ENCODE peak calls at places on chromosomes 13 and 19, in eight cellular contexts. One of them, this sample, is unnamed.

GRCh38 chr13:24995225-24995804 is 100.6 kb upstream of the PABPC3 start:
- DNase-seq in EL: peak; percentile 75
- DNase-seq in psoas muscle: no peak
- DNase-seq in stimulated activated naive CD4-positive, alpha-beta T cell: peak; percentile 54
- DNase-seq in activated T-helper 1 cell treated with anti-CD3 and anti-CD28 coated beads, Interleukin-12 subunit alpha, Interleukin-12 subunit beta, Interleukin-2, Interleukin-4 antibody, amounts not matched to agents 30 ng/mL and 10 ng/mL and 1 ng/mL, durations not matched to agents 14 hours and 24 hours and 36 hours: peak; percentile 42
- DNase-seq in progenitor cell of endocrine pancreas: peak; percentile 41
- DNase-seq in heart right ventricle: peak; percentile 57
- DNase-seq in NCI-H1436 treated with DMSO at 0.1 percent for 48 hours: peak; percentile 4
- DNase-seq in this sample: peak; percentile 62

GRCh38 chr13:111919826-111920225 is 147.1 kb upstream of the SOX1 start:
- DNase-seq in EL: no peak
- DNase-seq in psoas muscle: no peak
- DNase-seq in stimulated activated naive CD4-positive, alpha-beta T cell: no peak
- DNase-seq in activated T-helper 1 cell treated with anti-CD3 and anti-CD28 coated beads, Interleukin-12 subunit alpha, Interleukin-12 subunit beta, Interleukin-2, Interleukin-4 antibody, amounts not matched to agents 30 ng/mL and 10 ng/mL and 1 ng/mL, durations not matched to agents 14 hours and 24 hours and 36 hours: no peak
- DNase-seq in progenitor cell of endocrine pancreas: no peak
- DNase-seq in heart right ventricle: no peak
- DNase-seq in NCI-H1436 treated with DMSO at 0.1 percent for 48 hours: no peak
- DNase-seq in this sample: no peak

GRCh38 chr13:91346848-91347211 is 657 bp upstream of the MIR17HG start:
- DNase-seq in EL: no peak
- DNase-seq in psoas muscle: no peak
- DNase-seq in stimulated activated naive CD4-positive, alpha-beta T cell: peak; percentile 66
- DNase-seq in activated T-helper 1 cell treated with anti-CD3 and anti-CD28 coated beads, Interleukin-12 subunit alpha, Interleukin-12 subunit beta, Interleukin-2, Interleukin-4 antibody, amounts not matched to agents 30 ng/mL and 10 ng/mL and 1 ng/mL, durations not matched to agents 14 hours and 24 hours and 36 hours: peak; percentile 50
- DNase-seq in progenitor cell of endocrine pancreas: peak; percentile 11
- DNase-seq in heart right ventricle: no peak
- DNase-seq in NCI-H1436 treated with DMSO at 0.1 percent for 48 hours: no peak
- DNase-seq in this sample: peak; percentile 60

GRCh38 chr13:95512957-95513356 is 39.6 kb upstream of the CLDN10 start:
- DNase-seq in EL: no peak
- DNase-seq in psoas muscle: no peak
- DNase-seq in stimulated activated naive CD4-positive, alpha-beta T cell: no peak
- DNase-seq in activated T-helper 1 cell treated with anti-CD3 and anti-CD28 coated beads, Interleukin-12 subunit alpha, Interleukin-12 subunit beta, Interleukin-2, Interleukin-4 antibody, amounts not matched to agents 30 ng/mL and 10 ng/mL and 1 ng/mL, durations not matched to agents 14 hours and 24 hours and 36 hours: no peak
- DNase-seq in progenitor cell of endocrine pancreas: no peak
- DNase-seq in heart right ventricle: no peak
- DNase-seq in NCI-H1436 treated with DMSO at 0.1 percent for 48 hours: no peak
- DNase-seq in this sample: no peak

GRCh38 chr19:56765107-56765506 is 75.4 kb downstream of the PEG3 start:
- DNase-seq in EL: no peak
- DNase-seq in psoas muscle: peak; percentile 67
- DNase-seq in stimulated activated naive CD4-positive, alpha-beta T cell: no peak
- DNase-seq in activated T-helper 1 cell treated with anti-CD3 and anti-CD28 coated beads, Interleukin-12 subunit alpha, Interleukin-12 subunit beta, Interleukin-2, Interleukin-4 antibody, amounts not matched to agents 30 ng/mL and 10 ng/mL and 1 ng/mL, durations not matched to agents 14 hours and 24 hours and 36 hours: no peak
- DNase-seq in progenitor cell of endocrine pancreas: no peak
- DNase-seq in heart right ventricle: peak; percentile 68
- DNase-seq in NCI-H1436 treated with DMSO at 0.1 percent for 48 hours: no peak
- DNase-seq in this sample: no peak

GRCh38 chr13:99916366-99917103 is 55.0 kb downstream of the ZIC5 start:
- DNase-seq in EL: peak; percentile 63
- DNase-seq in psoas muscle: no peak
- DNase-seq in stimulated activated naive CD4-positive, alpha-beta T cell: peak; percentile 50
- DNase-seq in activated T-helper 1 cell treated with anti-CD3 and anti-CD28 coated beads, Interleukin-12 subunit alpha, Interleukin-12 subunit beta, Interleukin-2, Interleukin-4 antibody, amounts not matched to agents 30 ng/mL and 10 ng/mL and 1 ng/mL, durations not matched to agents 14 hours and 24 hours and 36 hours: peak; percentile 12
- DNase-seq in progenitor cell of endocrine pancreas: no peak
- DNase-seq in heart right ventricle: peak; percentile 19
- DNase-seq in NCI-H1436 treated with DMSO at 0.1 percent for 48 hours: peak; percentile 6
- DNase-seq in this sample: no peak

GRCh38 chr13:32032780-32033179 is 1.2 kb downstream of the FRY start:
- DNase-seq in EL: no peak
- DNase-seq in psoas muscle: no peak
- DNase-seq in stimulated activated naive CD4-positive, alpha-beta T cell: no peak
- DNase-seq in activated T-helper 1 cell treated with anti-CD3 and anti-CD28 coated beads, Interleukin-12 subunit alpha, Interleukin-12 subunit beta, Interleukin-2, Interleukin-4 antibody, amounts not matched to agents 30 ng/mL and 10 ng/mL and 1 ng/mL, durations not matched to agents 14 hours and 24 hours and 36 hours: no peak
- DNase-seq in progenitor cell of endocrine pancreas: no peak
- DNase-seq in heart right ventricle: no peak
- DNase-seq in NCI-H1436 treated with DMSO at 0.1 percent for 48 hours: no peak
- DNase-seq in this sample: no peak

GRCh38 chr13:44710576-44710975 is 134.4 kb upstream of the TSC22D1 start:
- DNase-seq in EL: peak; percentile 88
- DNase-seq in psoas muscle: no peak
- DNase-seq in stimulated activated naive CD4-positive, alpha-beta T cell: no peak
- DNase-seq in activated T-helper 1 cell treated with anti-CD3 and anti-CD28 coated beads, Interleukin-12 subunit alpha, Interleukin-12 subunit beta, Interleukin-2, Interleukin-4 antibody, amounts not matched to agents 30 ng/mL and 10 ng/mL and 1 ng/mL, durations not matched to agents 14 hours and 24 hours and 36 hours: no peak
- DNase-seq in progenitor cell of endocrine pancreas: no peak
- DNase-seq in heart right ventricle: no peak
- DNase-seq in NCI-H1436 treated with DMSO at 0.1 percent for 48 hours: no peak
- DNase-seq in this sample: no peak

GRCh38 chr13:83503424-83503823 is 378.9 kb downstream of the SLITRK1 start:
- DNase-seq in EL: peak; percentile 78
- DNase-seq in psoas muscle: no peak
- DNase-seq in stimulated activated naive CD4-positive, alpha-beta T cell: no peak
- DNase-seq in activated T-helper 1 cell treated with anti-CD3 and anti-CD28 coated beads, Interleukin-12 subunit alpha, Interleukin-12 subunit beta, Interleukin-2, Interleukin-4 antibody, amounts not matched to agents 30 ng/mL and 10 ng/mL and 1 ng/mL, durations not matched to agents 14 hours and 24 hours and 36 hours: no peak
- DNase-seq in progenitor cell of endocrine pancreas: no peak
- DNase-seq in heart right ventricle: no peak
- DNase-seq in NCI-H1436 treated with DMSO at 0.1 percent for 48 hours: no peak
- DNase-seq in this sample: no peak

GRCh38 chr19:33194884-33195710 is 967 bp downstream of the LRP3 start:
- DNase-seq in EL: peak; percentile 63
- DNase-seq in psoas muscle: peak; percentile 56
- DNase-seq in stimulated activated naive CD4-positive, alpha-beta T cell: no peak
- DNase-seq in activated T-helper 1 cell treated with anti-CD3 and anti-CD28 coated beads, Interleukin-12 subunit alpha, Interleukin-12 subunit beta, Interleukin-2, Interleukin-4 antibody, amounts not matched to agents 30 ng/mL and 10 ng/mL and 1 ng/mL, durations not matched to agents 14 hours and 24 hours and 36 hours: no peak
- DNase-seq in progenitor cell of endocrine pancreas: no peak
- DNase-seq in heart right ventricle: peak; percentile 35
- DNase-seq in NCI-H1436 treated with DMSO at 0.1 percent for 48 hours: no peak
- DNase-seq in this sample: no peak

GRCh38 chr13:40812724-40813445 is 23.5 kb downstream of the SLC25A15 start:
- DNase-seq in EL: peak; percentile 58
- DNase-seq in psoas muscle: no peak
- DNase-seq in stimulated activated naive CD4-positive, alpha-beta T cell: no peak
- DNase-seq in activated T-helper 1 cell treated with anti-CD3 and anti-CD28 coated beads, Interleukin-12 subunit alpha, Interleukin-12 subunit beta, Interleukin-2, Interleukin-4 antibody, amounts not matched to agents 30 ng/mL and 10 ng/mL and 1 ng/mL, durations not matched to agents 14 hours and 24 hours and 36 hours: no peak
- DNase-seq in progenitor cell of endocrine pancreas: no peak
- DNase-seq in heart right ventricle: no peak
- DNase-seq in NCI-H1436 treated with DMSO at 0.1 percent for 48 hours: no peak
- DNase-seq in this sample: no peak

GRCh38 chr19:35254341-35255297 is 5.8 kb downstream of the LSR start:
- DNase-seq in EL: no peak
- DNase-seq in psoas muscle: no peak
- DNase-seq in stimulated activated naive CD4-positive, alpha-beta T cell: no peak
- DNase-seq in activated T-helper 1 cell treated with anti-CD3 and anti-CD28 coated beads, Interleukin-12 subunit alpha, Interleukin-12 subunit beta, Interleukin-2, Interleukin-4 antibody, amounts not matched to agents 30 ng/mL and 10 ng/mL and 1 ng/mL, durations not matched to agents 14 hours and 24 hours and 36 hours: no peak
- DNase-seq in progenitor cell of endocrine pancreas: no peak
- DNase-seq in heart right ventricle: no peak
- DNase-seq in NCI-H1436 treated with DMSO at 0.1 percent for 48 hours: no peak
- DNase-seq in this sample: no peak

GRCh38 chr19:1748115-1748702 is 5.1 kb upstream of the ONECUT3 start:
- DNase-seq in EL: no peak
- DNase-seq in psoas muscle: no peak
- DNase-seq in stimulated activated naive CD4-positive, alpha-beta T cell: no peak
- DNase-seq in activated T-helper 1 cell treated with anti-CD3 and anti-CD28 coated beads, Interleukin-12 subunit alpha, Interleukin-12 subunit beta, Interleukin-2, Interleukin-4 antibody, amounts not matched to agents 30 ng/mL and 10 ng/mL and 1 ng/mL, durations not matched to agents 14 hours and 24 hours and 36 hours: no peak
- DNase-seq in progenitor cell of endocrine pancreas: no peak
- DNase-seq in heart right ventricle: no peak
- DNase-seq in NCI-H1436 treated with DMSO at 0.1 percent for 48 hours: no peak
- DNase-seq in this sample: no peak

GRCh38 chr13:113625965-113626661 is 31.9 kb downstream of the ATP4B start:
- DNase-seq in EL: peak; percentile 76
- DNase-seq in psoas muscle: no peak
- DNase-seq in stimulated activated naive CD4-positive, alpha-beta T cell: no peak
- DNase-seq in activated T-helper 1 cell treated with anti-CD3 and anti-CD28 coated beads, Interleukin-12 subunit alpha, Interleukin-12 subunit beta, Interleukin-2, Interleukin-4 antibody, amounts not matched to agents 30 ng/mL and 10 ng/mL and 1 ng/mL, durations not matched to agents 14 hours and 24 hours and 36 hours: no peak
- DNase-seq in progenitor cell of endocrine pancreas: no peak
- DNase-seq in heart right ventricle: no peak
- DNase-seq in NCI-H1436 treated with DMSO at 0.1 percent for 48 hours: no peak
- DNase-seq in this sample: no peak

GRCh38 chr13:98480915-98481510 is 95.9 kb downstream of the STK24 start:
- DNase-seq in EL: no peak
- DNase-seq in psoas muscle: no peak
- DNase-seq in stimulated activated naive CD4-positive, alpha-beta T cell: no peak
- DNase-seq in activated T-helper 1 cell treated with anti-CD3 and anti-CD28 coated beads, Interleukin-12 subunit alpha, Interleukin-12 subunit beta, Interleukin-2, Interleukin-4 antibody, amounts not matched to agents 30 ng/mL and 10 ng/mL and 1 ng/mL, durations not matched to agents 14 hours and 24 hours and 36 hours: no peak
- DNase-seq in progenitor cell of endocrine pancreas: no peak
- DNase-seq in heart right ventricle: no peak
- DNase-seq in NCI-H1436 treated with DMSO at 0.1 percent for 48 hours: no peak
- DNase-seq in this sample: no peak

GRCh38 chr13:71611292-71611691 is 255.7 kb downstream of the DACH1 start:
- DNase-seq in EL: no peak
- DNase-seq in psoas muscle: no peak
- DNase-seq in stimulated activated naive CD4-positive, alpha-beta T cell: no peak
- DNase-seq in activated T-helper 1 cell treated with anti-CD3 and anti-CD28 coated beads, Interleukin-12 subunit alpha, Interleukin-12 subunit beta, Interleukin-2, Interleukin-4 antibody, amounts not matched to agents 30 ng/mL and 10 ng/mL and 1 ng/mL, durations not matched to agents 14 hours and 24 hours and 36 hours: no peak
- DNase-seq in progenitor cell of endocrine pancreas: no peak
- DNase-seq in heart right ventricle: no peak
- DNase-seq in NCI-H1436 treated with DMSO at 0.1 percent for 48 hours: no peak
- DNase-seq in this sample: no peak

GRCh38 chr19:920051-920857 is 3.1 kb downstream of the KISS1R start:
- DNase-seq in EL: peak; percentile 44
- DNase-seq in psoas muscle: no peak
- DNase-seq in stimulated activated naive CD4-positive, alpha-beta T cell: peak; percentile 74
- DNase-seq in activated T-helper 1 cell treated with anti-CD3 and anti-CD28 coated beads, Interleukin-12 subunit alpha, Interleukin-12 subunit beta, Interleukin-2, Interleukin-4 antibody, amounts not matched to agents 30 ng/mL and 10 ng/mL and 1 ng/mL, durations not matched to agents 14 hours and 24 hours and 36 hours: peak; percentile 56
- DNase-seq in progenitor cell of endocrine pancreas: no peak
- DNase-seq in heart right ventricle: no peak
- DNase-seq in NCI-H1436 treated with DMSO at 0.1 percent for 48 hours: no peak
- DNase-seq in this sample: peak; percentile 76

GRCh38 chr19:41324921-41325639 is 15.1 kb downstream of the CCDC97 start:
- DNase-seq in EL: peak; percentile 78
- DNase-seq in psoas muscle: peak; percentile 74
- DNase-seq in stimulated activated naive CD4-positive, alpha-beta T cell: no peak
- DNase-seq in activated T-helper 1 cell treated with anti-CD3 and anti-CD28 coated beads, Interleukin-12 subunit alpha, Interleukin-12 subunit beta, Interleukin-2, Interleukin-4 antibody, amounts not matched to agents 30 ng/mL and 10 ng/mL and 1 ng/mL, durations not matched to agents 14 hours and 24 hours and 36 hours: no peak
- DNase-seq in progenitor cell of endocrine pancreas: no peak
- DNase-seq in heart right ventricle: peak; percentile 89
- DNase-seq in NCI-H1436 treated with DMSO at 0.1 percent for 48 hours: no peak
- DNase-seq in this sample: no peak

GRCh38 chr19:38849147-38849745 is 540 bp downstream of the HNRNPL start:
- DNase-seq in EL: peak; percentile 96
- DNase-seq in psoas muscle: peak; percentile 98
- DNase-seq in stimulated activated naive CD4-positive, alpha-beta T cell: peak; percentile 95
- DNase-seq in activated T-helper 1 cell treated with anti-CD3 and anti-CD28 coated beads, Interleukin-12 subunit alpha, Interleukin-12 subunit beta, Interleukin-2, Interleukin-4 antibody, amounts not matched to agents 30 ng/mL and 10 ng/mL and 1 ng/mL, durations not matched to agents 14 hours and 24 hours and 36 hours: peak; percentile 94
- DNase-seq in progenitor cell of endocrine pancreas: peak; percentile 96
- DNase-seq in heart right ventricle: peak; percentile 97
- DNase-seq in NCI-H1436 treated with DMSO at 0.1 percent for 48 hours: peak; percentile 49
- DNase-seq in this sample: peak; percentile 98

GRCh38 chr19:34676697-34677385 is at the start of gene SCGB2B2:
- DNase-seq in EL: no peak
- DNase-seq in psoas muscle: no peak
- DNase-seq in stimulated activated naive CD4-positive, alpha-beta T cell: peak; percentile 78
- DNase-seq in activated T-helper 1 cell treated with anti-CD3 and anti-CD28 coated beads, Interleukin-12 subunit alpha, Interleukin-12 subunit beta, Interleukin-2, Interleukin-4 antibody, amounts not matched to agents 30 ng/mL and 10 ng/mL and 1 ng/mL, durations not matched to agents 14 hours and 24 hours and 36 hours: no peak
- DNase-seq in progenitor cell of endocrine pancreas: no peak
- DNase-seq in heart right ventricle: peak; percentile 88
- DNase-seq in NCI-H1436 treated with DMSO at 0.1 percent for 48 hours: peak; percentile 12
- DNase-seq in this sample: no peak

GRCh38 chr13:27005556-27005955 is 166.1 kb downstream of the USP12 start:
- DNase-seq in EL: no peak
- DNase-seq in psoas muscle: no peak
- DNase-seq in stimulated activated naive CD4-positive, alpha-beta T cell: no peak
- DNase-seq in activated T-helper 1 cell treated with anti-CD3 and anti-CD28 coated beads, Interleukin-12 subunit alpha, Interleukin-12 subunit beta, Interleukin-2, Interleukin-4 antibody, amounts not matched to agents 30 ng/mL and 10 ng/mL and 1 ng/mL, durations not matched to agents 14 hours and 24 hours and 36 hours: no peak
- DNase-seq in progenitor cell of endocrine pancreas: no peak
- DNase-seq in heart right ventricle: no peak
- DNase-seq in NCI-H1436 treated with DMSO at 0.1 percent for 48 hours: no peak
- DNase-seq in this sample: no peak

GRCh38 chr13:48066310-48066989 is 28.5 kb downstream of the MED4 start:
- DNase-seq in EL: peak; percentile 41
- DNase-seq in psoas muscle: no peak
- DNase-seq in stimulated activated naive CD4-positive, alpha-beta T cell: no peak
- DNase-seq in activated T-helper 1 cell treated with anti-CD3 and anti-CD28 coated beads, Interleukin-12 subunit alpha, Interleukin-12 subunit beta, Interleukin-2, Interleukin-4 antibody, amounts not matched to agents 30 ng/mL and 10 ng/mL and 1 ng/mL, durations not matched to agents 14 hours and 24 hours and 36 hours: peak; percentile 43
- DNase-seq in progenitor cell of endocrine pancreas: no peak
- DNase-seq in heart right ventricle: no peak
- DNase-seq in NCI-H1436 treated with DMSO at 0.1 percent for 48 hours: no peak
- DNase-seq in this sample: no peak

GRCh38 chr13:60210510-60211065 is 46.9 kb upstream of the DIAPH3 start:
- DNase-seq in EL: no peak
- DNase-seq in psoas muscle: no peak
- DNase-seq in stimulated activated naive CD4-positive, alpha-beta T cell: no peak
- DNase-seq in activated T-helper 1 cell treated with anti-CD3 and anti-CD28 coated beads, Interleukin-12 subunit alpha, Interleukin-12 subunit beta, Interleukin-2, Interleukin-4 antibody, amounts not matched to agents 30 ng/mL and 10 ng/mL and 1 ng/mL, durations not matched to agents 14 hours and 24 hours and 36 hours: no peak
- DNase-seq in progenitor cell of endocrine pancreas: no peak
- DNase-seq in heart right ventricle: no peak
- DNase-seq in NCI-H1436 treated with DMSO at 0.1 percent for 48 hours: no peak
- DNase-seq in this sample: no peak

GRCh38 chr13:33509642-33510229 is 224.2 kb upstream of the STARD13 start:
- DNase-seq in EL: peak; percentile 41
- DNase-seq in psoas muscle: peak; percentile 17
- DNase-seq in stimulated activated naive CD4-positive, alpha-beta T cell: no peak
- DNase-seq in activated T-helper 1 cell treated with anti-CD3 and anti-CD28 coated beads, Interleukin-12 subunit alpha, Interleukin-12 subunit beta, Interleukin-2, Interleukin-4 antibody, amounts not matched to agents 30 ng/mL and 10 ng/mL and 1 ng/mL, durations not matched to agents 14 hours and 24 hours and 36 hours: no peak
- DNase-seq in progenitor cell of endocrine pancreas: no peak
- DNase-seq in heart right ventricle: peak; percentile 62
- DNase-seq in NCI-H1436 treated with DMSO at 0.1 percent for 48 hours: no peak
- DNase-seq in this sample: no peak

GRCh38 chr13:31504918-31505317 is 234.4 kb upstream of the RXFP2 start:
- DNase-seq in EL: no peak
- DNase-seq in psoas muscle: no peak
- DNase-seq in stimulated activated naive CD4-positive, alpha-beta T cell: no peak
- DNase-seq in activated T-helper 1 cell treated with anti-CD3 and anti-CD28 coated beads, Interleukin-12 subunit alpha, Interleukin-12 subunit beta, Interleukin-2, Interleukin-4 antibody, amounts not matched to agents 30 ng/mL and 10 ng/mL and 1 ng/mL, durations not matched to agents 14 hours and 24 hours and 36 hours: no peak
- DNase-seq in progenitor cell of endocrine pancreas: no peak
- DNase-seq in heart right ventricle: no peak
- DNase-seq in NCI-H1436 treated with DMSO at 0.1 percent for 48 hours: no peak
- DNase-seq in this sample: no peak

GRCh38 chr19:50392759-50393158 is 8.6 kb downstream of the POLD1 start:
- DNase-seq in EL: no peak
- DNase-seq in psoas muscle: no peak
- DNase-seq in stimulated activated naive CD4-positive, alpha-beta T cell: no peak
- DNase-seq in activated T-helper 1 cell treated with anti-CD3 and anti-CD28 coated beads, Interleukin-12 subunit alpha, Interleukin-12 subunit beta, Interleukin-2, Interleukin-4 antibody, amounts not matched to agents 30 ng/mL and 10 ng/mL and 1 ng/mL, durations not matched to agents 14 hours and 24 hours and 36 hours: no peak
- DNase-seq in progenitor cell of endocrine pancreas: no peak
- DNase-seq in heart right ventricle: no peak
- DNase-seq in NCI-H1436 treated with DMSO at 0.1 percent for 48 hours: no peak
- DNase-seq in this sample: no peak

GRCh38 chr19:47697863-47698609 is 15.2 kb upstream of the EHD2 start:
- DNase-seq in EL: peak; percentile 81
- DNase-seq in psoas muscle: peak; percentile 75
- DNase-seq in stimulated activated naive CD4-positive, alpha-beta T cell: peak; percentile 39
- DNase-seq in activated T-helper 1 cell treated with anti-CD3 and anti-CD28 coated beads, Interleukin-12 subunit alpha, Interleukin-12 subunit beta, Interleukin-2, Interleukin-4 antibody, amounts not matched to agents 30 ng/mL and 10 ng/mL and 1 ng/mL, durations not matched to agents 14 hours and 24 hours and 36 hours: peak; percentile 38
- DNase-seq in progenitor cell of endocrine pancreas: peak; percentile 57
- DNase-seq in heart right ventricle: peak; percentile 73
- DNase-seq in NCI-H1436 treated with DMSO at 0.1 percent for 48 hours: no peak
- DNase-seq in this sample: peak; percentile 42

GRCh38 chr13:112624040-112624439 is 36.1 kb upstream of the TUBGCP3 start:
- DNase-seq in EL: no peak
- DNase-seq in psoas muscle: no peak
- DNase-seq in stimulated activated naive CD4-positive, alpha-beta T cell: no peak
- DNase-seq in activated T-helper 1 cell treated with anti-CD3 and anti-CD28 coated beads, Interleukin-12 subunit alpha, Interleukin-12 subunit beta, Interleukin-2, Interleukin-4 antibody, amounts not matched to agents 30 ng/mL and 10 ng/mL and 1 ng/mL, durations not matched to agents 14 hours and 24 hours and 36 hours: no peak
- DNase-seq in progenitor cell of endocrine pancreas: no peak
- DNase-seq in heart right ventricle: no peak
- DNase-seq in NCI-H1436 treated with DMSO at 0.1 percent for 48 hours: no peak
- DNase-seq in this sample: no peak

GRCh38 chr19:632228-633067 is 889 bp downstream of the POLRMT start:
- DNase-seq in EL: peak; percentile 70
- DNase-seq in psoas muscle: no peak
- DNase-seq in stimulated activated naive CD4-positive, alpha-beta T cell: no peak
- DNase-seq in activated T-helper 1 cell treated with anti-CD3 and anti-CD28 coated beads, Interleukin-12 subunit alpha, Interleukin-12 subunit beta, Interleukin-2, Interleukin-4 antibody, amounts not matched to agents 30 ng/mL and 10 ng/mL and 1 ng/mL, durations not matched to agents 14 hours and 24 hours and 36 hours: no peak
- DNase-seq in progenitor cell of endocrine pancreas: no peak
- DNase-seq in heart right ventricle: no peak
- DNase-seq in NCI-H1436 treated with DMSO at 0.1 percent for 48 hours: no peak
- DNase-seq in this sample: no peak

GRCh38 chr13:21837841-21838551 is 167.1 kb downstream of the FGF9 start:
- DNase-seq in EL: peak; percentile 8
- DNase-seq in psoas muscle: no peak
- DNase-seq in stimulated activated naive CD4-positive, alpha-beta T cell: no peak
- DNase-seq in activated T-helper 1 cell treated with anti-CD3 and anti-CD28 coated beads, Interleukin-12 subunit alpha, Interleukin-12 subunit beta, Interleukin-2, Interleukin-4 antibody, amounts not matched to agents 30 ng/mL and 10 ng/mL and 1 ng/mL, durations not matched to agents 14 hours and 24 hours and 36 hours: no peak
- DNase-seq in progenitor cell of endocrine pancreas: no peak
- DNase-seq in heart right ventricle: no peak
- DNase-seq in NCI-H1436 treated with DMSO at 0.1 percent for 48 hours: no peak
- DNase-seq in this sample: no peak

GRCh38 chr13:52743988-52744387 is 4.4 kb upstream of the CNMD start:
- DNase-seq in EL: no peak
- DNase-seq in psoas muscle: no peak
- DNase-seq in stimulated activated naive CD4-positive, alpha-beta T cell: no peak
- DNase-seq in activated T-helper 1 cell treated with anti-CD3 and anti-CD28 coated beads, Interleukin-12 subunit alpha, Interleukin-12 subunit beta, Interleukin-2, Interleukin-4 antibody, amounts not matched to agents 30 ng/mL and 10 ng/mL and 1 ng/mL, durations not matched to agents 14 hours and 24 hours and 36 hours: no peak
- DNase-seq in progenitor cell of endocrine pancreas: no peak
- DNase-seq in heart right ventricle: no peak
- DNase-seq in NCI-H1436 treated with DMSO at 0.1 percent for 48 hours: no peak
- DNase-seq in this sample: no peak

GRCh38 chr19:48928164-48929005 is 5.1 kb upstream of the DHDH start:
- DNase-seq in EL: no peak
- DNase-seq in psoas muscle: no peak
- DNase-seq in stimulated activated naive CD4-positive, alpha-beta T cell: no peak
- DNase-seq in activated T-helper 1 cell treated with anti-CD3 and anti-CD28 coated beads, Interleukin-12 subunit alpha, Interleukin-12 subunit beta, Interleukin-2, Interleukin-4 antibody, amounts not matched to agents 30 ng/mL and 10 ng/mL and 1 ng/mL, durations not matched to agents 14 hours and 24 hours and 36 hours: no peak
- DNase-seq in progenitor cell of endocrine pancreas: no peak
- DNase-seq in heart right ventricle: no peak
- DNase-seq in NCI-H1436 treated with DMSO at 0.1 percent for 48 hours: no peak
- DNase-seq in this sample: no peak

GRCh38 chr19:2047449-2048103 is 3.5 kb downstream of the MKNK2 start:
- DNase-seq in EL: peak; percentile 53
- DNase-seq in psoas muscle: peak; percentile 85
- DNase-seq in stimulated activated naive CD4-positive, alpha-beta T cell: no peak
- DNase-seq in activated T-helper 1 cell treated with anti-CD3 and anti-CD28 coated beads, Interleukin-12 subunit alpha, Interleukin-12 subunit beta, Interleukin-2, Interleukin-4 antibody, amounts not matched to agents 30 ng/mL and 10 ng/mL and 1 ng/mL, durations not matched to agents 14 hours and 24 hours and 36 hours: no peak
- DNase-seq in progenitor cell of endocrine pancreas: no peak
- DNase-seq in heart right ventricle: no peak
- DNase-seq in NCI-H1436 treated with DMSO at 0.1 percent for 48 hours: no peak
- DNase-seq in this sample: no peak

GRCh38 chr19:55258476-55258827 is 365 bp downstream of the PPP6R1 start:
- DNase-seq in EL: no peak
- DNase-seq in psoas muscle: no peak
- DNase-seq in stimulated activated naive CD4-positive, alpha-beta T cell: peak; percentile 63
- DNase-seq in activated T-helper 1 cell treated with anti-CD3 and anti-CD28 coated beads, Interleukin-12 subunit alpha, Interleukin-12 subunit beta, Interleukin-2, Interleukin-4 antibody, amounts not matched to agents 30 ng/mL and 10 ng/mL and 1 ng/mL, durations not matched to agents 14 hours and 24 hours and 36 hours: peak; percentile 41
- DNase-seq in progenitor cell of endocrine pancreas: peak; percentile 31
- DNase-seq in heart right ventricle: no peak
- DNase-seq in NCI-H1436 treated with DMSO at 0.1 percent for 48 hours: no peak
- DNase-seq in this sample: peak; percentile 35

This sample was measured in naive thymus-derived CD8-positive, alpha-beta T cell.